ENCODE peak calls at places on chromosomes 11 and 22, in eight cellular contexts. G is PC-9, R is vagina, U is A549, H is fibroblast of lung, Z is psoas muscle, K is K562, X is cardiac muscle cell. Y is an unnamed sample. For H3K4me1, the result is how much of the 10 kb centered on the place peaks cover.

GRCh38 chr11:72721689-72722049 is 30.5 kb downstream of the ARAP1 start:
- DNase-seq in G (peak), R (no peak), U (no peak), H (no peak), Z (peak), K (no peak), X (no peak), Y (peak)

GRCh38 chr11:62892077-62892922 is 11.6 kb downstream of the SLC3A2 start:
- DNase-seq in G (no peak), R (no peak), U (no peak), H (no peak), Z (no peak), K (peak), X (no peak), Y (no peak)

GRCh38 chr22:19998232-19998951 is 18.2 kb downstream of the ARVCF start:
- DNase-seq in G (no peak), R (no peak), U (no peak), H (no peak), Z (peak), K (no peak), X (peak), Y (no peak)

GRCh38 chr22:29158546-29158945 is 47.1 kb upstream of the EMID1 start:
- DNase-seq in G (no peak), R (no peak), U (no peak), H (no peak), Z (no peak), K (no peak), X (no peak), Y (no peak)

GRCh38 chr11:126498281-126498680 is 142.8 kb downstream of the ST3GAL4 start:
- DNase-seq in G (no peak), R (no peak), U (no peak), H (no peak), Z (no peak), K (no peak), X (no peak), Y (no peak)

GRCh38 chr11:113470233-113470632 is 5.0 kb downstream of the DRD2 start:
- DNase-seq in G (no peak), R (peak), U (no peak), H (no peak), Z (no peak), K (no peak), X (no peak), Y (no peak)

GRCh38 chr11:100830295-100830694 is 143.2 kb downstream of the ARHGAP42 start:
- DNase-seq in G (no peak), R (no peak), U (no peak), H (peak), Z (peak), K (no peak), X (peak), Y (peak)

GRCh38 chr11:127670372-127670771 is 669.8 kb upstream of the KIRREL3 start:
- DNase-seq in G (no peak), R (no peak), U (no peak), H (no peak), Z (no peak), K (no peak), X (no peak), Y (peak)

GRCh38 chr11:79431535-79431934 is 9.3 kb downstream of the TENM4 start:
- DNase-seq in G (no peak), R (no peak), U (no peak), H (peak), Z (no peak), K (no peak), X (no peak), Y (no peak)

GRCh38 chr11:70358797-70359196 is 39.5 kb upstream of the CTTN start:
- DNase-seq in G (no peak), R (no peak), U (no peak), H (no peak), Z (no peak), K (no peak), X (no peak), Y (no peak)

GRCh38 chr11:15770798-15771414 is 585.4 kb downstream of the SOX6 start:
- DNase-seq in G (peak), R (no peak), U (peak), H (peak), Z (no peak), K (peak), X (peak), Y (peak)

GRCh38 chr11:122784325-122785155 is 53.8 kb upstream of the CRTAM start:
- DNase-seq in G (no peak), R (no peak), U (no peak), H (peak), Z (peak), K (no peak), X (peak), Y (peak)

DNA sequence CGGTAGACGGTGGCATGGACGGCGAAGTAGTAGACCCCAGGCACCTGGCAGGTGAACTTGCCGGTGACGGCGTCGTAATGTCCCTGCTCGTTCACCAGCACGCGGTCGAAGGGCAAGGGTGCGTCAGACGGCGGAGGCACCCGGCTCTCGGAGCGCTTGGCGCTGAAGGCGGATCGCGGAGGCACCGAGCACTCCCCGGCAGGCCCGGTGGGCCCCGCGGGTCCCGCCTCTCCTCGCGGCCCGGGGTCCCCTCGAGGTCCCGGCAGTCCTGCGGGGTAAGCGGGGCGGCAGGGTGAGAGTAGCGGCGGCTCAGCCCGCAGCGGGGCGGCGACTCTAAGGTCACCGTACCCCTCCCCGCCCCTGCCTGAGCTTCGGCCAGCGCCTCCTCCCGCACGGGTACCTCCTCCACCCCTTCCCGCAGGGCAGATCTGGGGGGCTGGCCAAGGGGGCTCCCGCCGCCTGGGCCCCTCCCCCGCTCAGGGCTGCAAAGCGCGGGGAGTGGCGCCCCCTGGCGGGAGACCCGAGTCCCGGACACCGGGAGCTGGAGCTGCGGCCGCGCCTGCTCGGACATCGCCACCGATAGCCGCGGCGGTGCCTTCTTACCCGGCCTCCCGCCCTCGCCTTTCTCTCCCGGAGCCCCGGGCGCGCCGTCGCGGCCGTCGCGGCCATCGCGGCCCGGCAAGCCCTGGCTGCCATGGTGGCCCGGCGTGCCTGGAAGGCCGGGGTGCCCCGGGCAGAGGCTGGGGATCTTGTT is 925 bp downstream of the C1QTNF5 start:
- DNase-seq in G (peak), R (no peak), U (no peak), H (peak), Z (peak), K (peak), X (peak), Y (peak)
- H3K27ac ChIP-seq in G (no peak), R (peak), U (peak), H (peak), Z (peak), K (peak), X (no peak), Y (peak)

DNA sequence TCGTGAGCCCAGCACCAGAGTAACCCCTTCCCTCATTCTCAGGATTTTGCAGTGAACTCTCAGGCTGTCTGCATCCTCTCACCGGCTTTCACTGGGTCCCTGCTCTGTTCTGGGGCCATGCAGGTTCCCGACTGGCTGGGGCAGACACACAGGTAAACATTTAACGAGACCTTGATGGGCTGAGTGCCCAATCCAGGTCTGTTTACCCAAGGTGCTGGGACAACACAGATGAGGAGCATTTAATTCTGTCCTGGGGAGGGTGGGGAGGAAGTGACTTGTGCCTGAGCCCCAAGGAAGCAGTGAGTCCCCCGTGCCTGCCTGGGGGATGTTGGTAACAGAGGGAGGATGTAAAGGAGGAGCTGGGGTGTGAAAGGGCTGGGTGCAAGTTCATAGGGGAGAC is 4.4 kb downstream of the BIK start:
- DNase-seq in G (no peak), R (no peak), U (no peak), H (no peak), Z (no peak), K (no peak), X (no peak), Y (peak)
- H3K4me1 ChIP-seq in G (under half), R (under half), U (under half), H (under half), Z (under half), K (under half), X (under half), Y (under half)

GRCh38 chr11:57566035-57566504 is 1.4 kb downstream of the UBE2L6 start:
- DNase-seq in G (peak), R (no peak), U (no peak), H (peak), Z (no peak), K (no peak), X (peak), Y (peak)
- H3K4me3 ChIP-seq in G (peak), R (peak), U (no peak), H (peak), Z (peak), K (no peak), X (peak), Y (no peak)

GRCh38 chr11:45907911-45908370 is 870 bp upstream of the FREY1 start:
- DNase-seq in G (no peak), R (no peak), U (no peak), H (no peak), Z (no peak), K (no peak), X (no peak), Y (no peak)
- H3K27ac ChIP-seq in G (no peak), R (no peak), U (no peak), H (no peak), Z (no peak), K (no peak), X (no peak), Y (no peak)

GRCh38 chr11:67646535-67647336 is 3.8 kb downstream of the ACY3 start:
- DNase-seq in G (no peak), R (no peak), U (no peak), H (no peak), Z (no peak), K (no peak), X (no peak), Y (no peak)
- H3K4me1 ChIP-seq in G (under half), R (under half), U (under half), H (under half), Z (under half), K (under half), X (under half), Y (under half)

DNA sequence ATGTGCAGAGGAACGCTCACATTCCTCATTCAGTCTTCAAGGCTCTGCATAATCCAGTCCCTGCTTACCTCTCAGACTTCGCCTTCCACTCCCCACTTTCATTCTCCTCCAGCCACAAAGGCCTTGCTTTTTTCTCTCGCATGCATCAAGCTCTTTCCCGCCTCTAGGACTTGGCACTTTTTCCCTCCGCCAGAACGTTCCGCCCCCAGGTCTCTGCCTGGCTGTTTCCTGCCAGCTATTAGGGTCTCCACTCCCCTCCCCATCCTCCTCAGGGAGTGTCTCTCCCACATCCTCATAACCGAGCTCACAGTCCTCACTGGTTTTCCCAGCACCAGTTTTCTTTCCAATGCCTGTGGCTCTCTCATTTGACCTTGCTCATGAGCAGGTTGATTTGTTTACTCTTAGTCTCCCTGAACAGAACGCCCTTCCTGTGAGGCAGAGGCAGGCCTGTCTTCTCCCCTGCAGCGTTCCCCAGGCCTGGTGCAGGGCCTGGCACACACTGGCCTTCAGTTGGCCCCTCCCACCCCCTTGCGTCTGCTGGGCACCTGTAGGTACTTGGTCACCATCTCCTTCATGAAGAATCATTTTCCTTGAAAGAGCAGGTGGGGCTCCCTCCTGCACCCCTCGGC is 75.2 kb downstream of the RTL6 start:
- DNase-seq in G (no peak), R (no peak), U (no peak), H (no peak), Z (no peak), K (no peak), X (no peak), Y (no peak)
- H3K4me3 ChIP-seq in G (no peak), R (no peak), U (no peak), H (no peak), Z (no peak), K (no peak), X (no peak), Y (no peak)